ENCODE peak calls at places on chromosomes 4 and X, in five cellular contexts. One of them, this sample, is unnamed.

GRCh38 chr4:26410385-26411293 is 79.6 kb downstream of the CCKAR start:
- DNase-seq in omental fat pad: no peak
- DNase-seq in left lung: no peak
- DNase-seq in GM12865: peak
- DNase-seq in tibial artery: no peak
- DNase-seq in this sample: peak

GRCh38 chrX:30971761-30972603 is 82.9 kb upstream of the TAB3 start:
- DNase-seq in tibial artery: no peak
- DNase-seq in left lung: no peak
- DNase-seq in GM12865: peak
- DNase-seq in omental fat pad: no peak
- DNase-seq in this sample: peak

GRCh38 chr4:75229783-75230570 is 284.2 kb downstream of the RCHY1 start:
- DNase-seq in left lung: no peak
- DNase-seq in tibial artery: no peak
- DNase-seq in omental fat pad: no peak
- DNase-seq in GM12865: peak
- DNase-seq in this sample: no peak

GRCh38 chrX:3679669-3680068 is 33.8 kb downstream of the PRKX start:
- DNase-seq in left lung: no peak
- DNase-seq in tibial artery: no peak
- DNase-seq in GM12865: no peak
- DNase-seq in omental fat pad: no peak
- DNase-seq in this sample: no peak

GRCh38 chr4:97370581-97370980 is 772.7 kb downstream of the STPG2 start:
- DNase-seq in GM12865: no peak
- DNase-seq in tibial artery: no peak
- DNase-seq in left lung: no peak
- DNase-seq in omental fat pad: no peak
- DNase-seq in this sample: no peak

GRCh38 chr4:16516796-16517413 is 290.6 kb upstream of the TAPT1 start:
- DNase-seq in GM12865: peak
- DNase-seq in omental fat pad: no peak
- DNase-seq in tibial artery: peak
- DNase-seq in left lung: no peak
- DNase-seq in this sample: no peak

GRCh38 chr4:98193459-98194105 is 50.3 kb upstream of the STPG2 start:
- DNase-seq in GM12865: no peak
- DNase-seq in tibial artery: no peak
- DNase-seq in omental fat pad: no peak
- DNase-seq in left lung: no peak
- DNase-seq in this sample: no peak

GRCh38 chr4:177455591-177455990 is 13.4 kb upstream of the AGA start:
- DNase-seq in omental fat pad: no peak
- DNase-seq in tibial artery: no peak
- DNase-seq in GM12865: no peak
- DNase-seq in left lung: no peak
- DNase-seq in this sample: no peak

GRCh38 chr4:141455651-141456050 is 180.7 kb upstream of the IL15 start:
- DNase-seq in omental fat pad: no peak
- DNase-seq in left lung: no peak
- DNase-seq in GM12865: no peak
- DNase-seq in tibial artery: no peak
- DNase-seq in this sample: no peak

GRCh38 chr4:37976991-37977470 is 16.8 kb downstream of the PTTG2 start:
- DNase-seq in left lung: peak
- DNase-seq in tibial artery: peak
- DNase-seq in omental fat pad: peak
- DNase-seq in GM12865: peak
- DNase-seq in this sample: peak

GRCh38 chr4:140291259-140291658 is 82.2 kb upstream of the SCOC start:
- DNase-seq in tibial artery: no peak
- DNase-seq in left lung: no peak
- DNase-seq in omental fat pad: no peak
- DNase-seq in GM12865: no peak
- DNase-seq in this sample: no peak

GRCh38 chr4:150581611-150582010 is 340 bp upstream of the MAB21L2 start:
- DNase-seq in tibial artery: no peak
- DNase-seq in left lung: no peak
- DNase-seq in GM12865: no peak
- DNase-seq in omental fat pad: no peak
- DNase-seq in this sample: no peak

GRCh38 chr4:22385615-22386014 is 130.3 kb downstream of the ADGRA3 start:
- DNase-seq in GM12865: no peak
- DNase-seq in omental fat pad: no peak
- DNase-seq in left lung: no peak
- DNase-seq in tibial artery: no peak
- DNase-seq in this sample: no peak

GRCh38 chr4:110510955-110511544 is 35.1 kb downstream of the ENPEP start:
- DNase-seq in omental fat pad: no peak
- DNase-seq in GM12865: peak
- DNase-seq in left lung: no peak
- DNase-seq in tibial artery: no peak
- DNase-seq in this sample: peak
- TF ChIP-seq CTCF in omental fat pad: no peak
- TF ChIP-seq CTCF in GM12865: peak
- TF ChIP-seq CTCF in left lung: peak
- TF ChIP-seq CTCF in tibial artery: peak
- TF ChIP-seq CTCF in this sample: peak

DNA sequence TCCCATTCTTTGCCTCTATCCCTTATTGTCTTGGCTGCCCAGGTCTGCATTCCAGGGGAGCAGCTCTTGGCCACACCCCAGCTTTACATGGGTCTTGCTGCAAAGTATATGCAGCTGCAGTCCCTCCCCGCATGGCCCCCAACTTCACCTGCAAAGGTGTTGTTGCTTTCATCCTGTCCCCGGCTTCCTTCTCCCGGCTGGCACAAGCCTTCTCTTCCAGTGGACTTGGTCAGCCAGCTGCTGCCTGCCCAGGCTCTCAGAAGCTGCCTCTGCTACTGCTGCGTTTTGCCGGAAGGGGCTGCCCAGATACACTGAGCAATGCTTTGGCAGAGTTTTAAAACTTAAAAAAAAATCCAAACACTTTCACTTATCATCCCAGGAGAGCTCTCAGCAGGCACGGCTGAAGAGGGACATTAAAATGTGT is 121.2 kb upstream of the PDLIM3 start:
- DNase-seq in GM12865: no peak
- DNase-seq in left lung: peak
- DNase-seq in tibial artery: peak
- DNase-seq in omental fat pad: no peak
- DNase-seq in this sample: no peak
- TF ChIP-seq CTCF in GM12865: no peak
- TF ChIP-seq CTCF in left lung: peak
- TF ChIP-seq CTCF in tibial artery: peak
- TF ChIP-seq CTCF in omental fat pad: no peak
- TF ChIP-seq CTCF in this sample: no peak

DNA sequence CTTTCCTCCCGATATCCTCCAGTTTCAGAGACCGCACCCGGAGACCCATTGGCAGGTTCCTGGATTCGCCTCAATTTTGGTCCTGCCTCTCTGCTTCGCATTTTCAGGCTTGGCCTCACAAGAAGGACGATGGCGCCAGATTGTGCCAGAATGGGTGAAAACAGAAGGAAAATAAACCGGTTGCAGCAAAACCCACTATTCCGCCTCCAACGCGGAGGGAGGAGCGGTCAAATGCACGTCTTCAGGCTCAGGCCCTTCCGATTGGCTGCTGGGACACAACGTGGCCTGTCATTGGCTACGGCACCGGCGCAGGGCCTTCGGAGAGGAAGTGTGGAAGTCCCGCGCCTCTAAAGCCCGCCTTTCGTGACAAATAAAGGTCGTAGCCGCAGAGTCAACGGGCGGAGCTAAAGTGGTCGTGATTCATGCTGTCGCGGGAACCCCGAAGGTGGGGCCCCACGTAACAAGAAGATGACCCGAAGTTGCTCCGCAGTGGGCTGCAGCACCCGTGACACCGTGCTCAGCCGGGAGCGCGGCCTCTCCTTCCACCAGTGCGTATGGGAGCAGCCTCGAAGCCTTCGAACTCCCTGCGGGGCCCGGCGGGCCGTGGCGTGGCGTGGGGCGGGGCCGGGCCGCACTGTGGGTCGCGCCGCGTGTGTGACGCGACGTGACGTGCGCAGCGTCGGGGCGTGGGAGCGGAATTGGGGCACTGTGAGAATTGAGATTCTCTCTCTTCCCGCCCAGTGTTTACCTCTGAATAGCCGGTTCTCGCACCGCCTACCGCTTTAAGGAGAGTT is at the start of gene THAP9:
- DNase-seq in tibial artery: peak
- DNase-seq in GM12865: peak
- DNase-seq in left lung: peak
- DNase-seq in omental fat pad: peak
- DNase-seq in this sample: peak
- TF ChIP-seq CTCF in tibial artery: no peak
- TF ChIP-seq CTCF in GM12865: no peak
- TF ChIP-seq CTCF in left lung: peak
- TF ChIP-seq CTCF in omental fat pad: no peak
- TF ChIP-seq CTCF in this sample: no peak

GRCh38 chrX:39137363-39137954 is 336.2 kb downstream of the MID1IP1 start:
- DNase-seq in omental fat pad: no peak
- DNase-seq in tibial artery: no peak
- DNase-seq in left lung: no peak
- DNase-seq in GM12865: no peak
- DNase-seq in this sample: no peak

DNA sequence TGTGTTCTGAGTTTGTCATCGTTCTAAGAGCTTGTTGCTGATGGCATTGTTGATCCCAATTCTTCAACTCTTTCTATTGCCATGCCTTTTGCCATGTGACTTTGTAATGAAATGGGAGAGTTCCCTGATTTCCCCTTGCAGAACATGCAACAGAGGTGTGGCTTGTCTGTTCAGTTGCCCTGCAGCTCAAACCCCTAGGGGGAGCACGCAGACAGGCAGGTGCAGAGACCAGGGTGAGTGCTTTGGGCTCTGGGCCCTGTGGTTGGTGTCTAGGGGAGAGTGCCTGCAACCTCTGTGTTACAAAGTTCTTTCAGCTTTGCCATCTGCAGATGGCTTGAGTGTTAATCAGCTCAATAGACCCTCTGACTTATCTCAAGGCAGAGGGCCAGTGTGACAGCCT is 332.7 kb downstream of the MID1IP1 start:
- DNase-seq in omental fat pad: no peak
- DNase-seq in tibial artery: no peak
- DNase-seq in GM12865: peak
- DNase-seq in left lung: no peak
- DNase-seq in this sample: no peak
- TF ChIP-seq CTCF in omental fat pad: no peak
- TF ChIP-seq CTCF in tibial artery: no peak
- TF ChIP-seq CTCF in GM12865: peak
- TF ChIP-seq CTCF in left lung: no peak
- TF ChIP-seq CTCF in this sample: peak